ENCODE peak calls at places on chromosomes 16 and 17, in six cellular contexts. One of them, this sample, is unnamed.

GRCh38 chr17:34913001-34913400 is 48.3 kb downstream of the CCT6B start:
- DNase-seq in GDM1: no peak
- DNase-seq in activated CD8-positive, alpha-beta memory T cell treated with anti-CD3 and anti-CD28 coated beads, Interleukin-2, amount 50 U/mL, for 48 hours: no peak
- DNase-seq in GM23338: peak; percentile 54
- DNase-seq in SHP77: no peak
- DNase-seq in retinal pigment epithelial cell: no peak
- DNase-seq in this sample: no peak

GRCh38 chr16:89216315-89217137 is 977 bp upstream of the ZNF778 start:
- DNase-seq in GDM1: peak; percentile 38
- DNase-seq in activated CD8-positive, alpha-beta memory T cell treated with anti-CD3 and anti-CD28 coated beads, Interleukin-2, amount 50 U/mL, for 48 hours: peak; percentile 85
- DNase-seq in GM23338: peak; percentile 89
- DNase-seq in SHP77: peak; percentile 85
- DNase-seq in retinal pigment epithelial cell: peak; percentile 48
- DNase-seq in this sample: peak; percentile 63

GRCh38 chr17:17275991-17276390 is 5.1 kb downstream of the COPS3 start:
- DNase-seq in GDM1: no peak
- DNase-seq in activated CD8-positive, alpha-beta memory T cell treated with anti-CD3 and anti-CD28 coated beads, Interleukin-2, amount 50 U/mL, for 48 hours: no peak
- DNase-seq in GM23338: no peak
- DNase-seq in SHP77: no peak
- DNase-seq in retinal pigment epithelial cell: no peak
- DNase-seq in this sample: no peak

GRCh38 chr17:50290074-50290702 is 15.9 kb downstream of the TMEM92 start:
- DNase-seq in GDM1: peak; percentile 64
- DNase-seq in activated CD8-positive, alpha-beta memory T cell treated with anti-CD3 and anti-CD28 coated beads, Interleukin-2, amount 50 U/mL, for 48 hours: no peak
- DNase-seq in GM23338: no peak
- DNase-seq in SHP77: no peak
- DNase-seq in retinal pigment epithelial cell: peak; percentile 77
- DNase-seq in this sample: no peak

GRCh38 chr16:20611975-20612471 is 35.9 kb upstream of the ACSM2B start:
- DNase-seq in GDM1: no peak
- DNase-seq in activated CD8-positive, alpha-beta memory T cell treated with anti-CD3 and anti-CD28 coated beads, Interleukin-2, amount 50 U/mL, for 48 hours: no peak
- DNase-seq in GM23338: no peak
- DNase-seq in SHP77: peak; percentile 79
- DNase-seq in retinal pigment epithelial cell: no peak
- DNase-seq in this sample: no peak

GRCh38 chr17:12342609-12343248 is 322.1 kb downstream of the MAP2K4 start:
- DNase-seq in GDM1: no peak
- DNase-seq in activated CD8-positive, alpha-beta memory T cell treated with anti-CD3 and anti-CD28 coated beads, Interleukin-2, amount 50 U/mL, for 48 hours: no peak
- DNase-seq in GM23338: peak; percentile 86
- DNase-seq in SHP77: peak; percentile 6
- DNase-seq in retinal pigment epithelial cell: no peak
- DNase-seq in this sample: no peak

GRCh38 chr16:28898266-28898665 is 20.0 kb downstream of the ATP2A1 start:
- DNase-seq in GDM1: no peak
- DNase-seq in activated CD8-positive, alpha-beta memory T cell treated with anti-CD3 and anti-CD28 coated beads, Interleukin-2, amount 50 U/mL, for 48 hours: no peak
- DNase-seq in GM23338: no peak
- DNase-seq in SHP77: no peak
- DNase-seq in retinal pigment epithelial cell: no peak
- DNase-seq in this sample: no peak

GRCh38 chr16:67462279-67462655 is 18.7 kb downstream of the ATP6V0D1 start:
- DNase-seq in GDM1: no peak
- DNase-seq in activated CD8-positive, alpha-beta memory T cell treated with anti-CD3 and anti-CD28 coated beads, Interleukin-2, amount 50 U/mL, for 48 hours: no peak
- DNase-seq in GM23338: no peak
- DNase-seq in SHP77: no peak
- DNase-seq in retinal pigment epithelial cell: no peak
- DNase-seq in this sample: no peak

GRCh38 chr16:27772093-27772820 is 222.3 kb downstream of the KATNIP start:
- DNase-seq in GDM1: no peak
- DNase-seq in activated CD8-positive, alpha-beta memory T cell treated with anti-CD3 and anti-CD28 coated beads, Interleukin-2, amount 50 U/mL, for 48 hours: no peak
- DNase-seq in GM23338: no peak
- DNase-seq in SHP77: no peak
- DNase-seq in retinal pigment epithelial cell: no peak
- DNase-seq in this sample: no peak

GRCh38 chr17:35614835-35615234 is 27.7 kb downstream of the AP2B1 start:
- DNase-seq in GDM1: no peak
- DNase-seq in activated CD8-positive, alpha-beta memory T cell treated with anti-CD3 and anti-CD28 coated beads, Interleukin-2, amount 50 U/mL, for 48 hours: no peak
- DNase-seq in GM23338: no peak
- DNase-seq in SHP77: no peak
- DNase-seq in retinal pigment epithelial cell: no peak
- DNase-seq in this sample: no peak

GRCh38 chr17:2958706-2959222 is 104.6 kb downstream of the OR1D5 start:
- DNase-seq in GDM1: no peak
- DNase-seq in activated CD8-positive, alpha-beta memory T cell treated with anti-CD3 and anti-CD28 coated beads, Interleukin-2, amount 50 U/mL, for 48 hours: peak; percentile 32
- DNase-seq in GM23338: no peak
- DNase-seq in SHP77: no peak
- DNase-seq in retinal pigment epithelial cell: no peak
- DNase-seq in this sample: no peak

GRCh38 chr17:81712468-81713003 is 452 bp downstream of the SLC25A10 start:
- DNase-seq in GDM1: no peak
- DNase-seq in activated CD8-positive, alpha-beta memory T cell treated with anti-CD3 and anti-CD28 coated beads, Interleukin-2, amount 50 U/mL, for 48 hours: no peak
- DNase-seq in GM23338: no peak
- DNase-seq in SHP77: peak; percentile 38
- DNase-seq in retinal pigment epithelial cell: no peak
- DNase-seq in this sample: peak; percentile 45

GRCh38 chr16:75919664-75920063 is 193.4 kb upstream of the CPHXL start:
- DNase-seq in GDM1: no peak
- DNase-seq in activated CD8-positive, alpha-beta memory T cell treated with anti-CD3 and anti-CD28 coated beads, Interleukin-2, amount 50 U/mL, for 48 hours: no peak
- DNase-seq in GM23338: no peak
- DNase-seq in SHP77: no peak
- DNase-seq in retinal pigment epithelial cell: peak; percentile 4
- DNase-seq in this sample: no peak

GRCh38 chr16:88792668-88793587 is 7.9 kb upstream of the PIEZO1 start:
- DNase-seq in GDM1: no peak
- DNase-seq in activated CD8-positive, alpha-beta memory T cell treated with anti-CD3 and anti-CD28 coated beads, Interleukin-2, amount 50 U/mL, for 48 hours: no peak
- DNase-seq in GM23338: peak; percentile 5
- DNase-seq in SHP77: no peak
- DNase-seq in retinal pigment epithelial cell: no peak
- DNase-seq in this sample: no peak

GRCh38 chr16:24189941-24190340 is 66.2 kb upstream of the CACNG3 start:
- DNase-seq in GDM1: no peak
- DNase-seq in activated CD8-positive, alpha-beta memory T cell treated with anti-CD3 and anti-CD28 coated beads, Interleukin-2, amount 50 U/mL, for 48 hours: no peak
- DNase-seq in GM23338: no peak
- DNase-seq in SHP77: no peak
- DNase-seq in retinal pigment epithelial cell: no peak
- DNase-seq in this sample: no peak

GRCh38 chr17:1005361-1005946 is 8.5 kb downstream of the TIMM22 start:
- DNase-seq in GDM1: no peak
- DNase-seq in activated CD8-positive, alpha-beta memory T cell treated with anti-CD3 and anti-CD28 coated beads, Interleukin-2, amount 50 U/mL, for 48 hours: no peak
- DNase-seq in GM23338: no peak
- DNase-seq in SHP77: no peak
- DNase-seq in retinal pigment epithelial cell: no peak
- DNase-seq in this sample: peak; percentile 74

GRCh38 chr16:83402969-83403368 is 404.8 kb upstream of the HSBP1 start:
- DNase-seq in GDM1: no peak
- DNase-seq in activated CD8-positive, alpha-beta memory T cell treated with anti-CD3 and anti-CD28 coated beads, Interleukin-2, amount 50 U/mL, for 48 hours: no peak
- DNase-seq in GM23338: peak; percentile 9
- DNase-seq in SHP77: no peak
- DNase-seq in retinal pigment epithelial cell: peak; percentile 11
- DNase-seq in this sample: peak; percentile 17

GRCh38 chr17:7108981-7109380 is 5.6 kb downstream of the ASGR2 start:
- DNase-seq in GDM1: no peak
- DNase-seq in activated CD8-positive, alpha-beta memory T cell treated with anti-CD3 and anti-CD28 coated beads, Interleukin-2, amount 50 U/mL, for 48 hours: no peak
- DNase-seq in GM23338: no peak
- DNase-seq in SHP77: no peak
- DNase-seq in retinal pigment epithelial cell: no peak
- DNase-seq in this sample: no peak

GRCh38 chr16:81094771-81095251 is 1.4 kb downstream of the GCSH start:
- DNase-seq in GDM1: no peak
- DNase-seq in activated CD8-positive, alpha-beta memory T cell treated with anti-CD3 and anti-CD28 coated beads, Interleukin-2, amount 50 U/mL, for 48 hours: no peak
- DNase-seq in GM23338: no peak
- DNase-seq in SHP77: no peak
- DNase-seq in retinal pigment epithelial cell: peak; percentile 18
- DNase-seq in this sample: no peak

GRCh38 chr17:39950871-39951348 is 11.9 kb upstream of the GSDMA start:
- DNase-seq in GDM1: no peak
- DNase-seq in activated CD8-positive, alpha-beta memory T cell treated with anti-CD3 and anti-CD28 coated beads, Interleukin-2, amount 50 U/mL, for 48 hours: no peak
- DNase-seq in GM23338: no peak
- DNase-seq in SHP77: no peak
- DNase-seq in retinal pigment epithelial cell: no peak
- DNase-seq in this sample: no peak

GRCh38 chr17:75869282-75870141 is 8.9 kb downstream of the TRIM47 start:
- DNase-seq in GDM1: no peak
- DNase-seq in activated CD8-positive, alpha-beta memory T cell treated with anti-CD3 and anti-CD28 coated beads, Interleukin-2, amount 50 U/mL, for 48 hours: no peak
- DNase-seq in GM23338: peak; percentile 17
- DNase-seq in SHP77: no peak
- DNase-seq in retinal pigment epithelial cell: no peak
- DNase-seq in this sample: no peak

GRCh38 chr17:33949100-33949499 is 306.0 kb upstream of the CCL2 start:
- DNase-seq in GDM1: no peak
- DNase-seq in activated CD8-positive, alpha-beta memory T cell treated with anti-CD3 and anti-CD28 coated beads, Interleukin-2, amount 50 U/mL, for 48 hours: no peak
- DNase-seq in GM23338: peak; percentile 81
- DNase-seq in SHP77: no peak
- DNase-seq in retinal pigment epithelial cell: no peak
- DNase-seq in this sample: no peak

GRCh38 chr16:22181426-22181825 is 19.1 kb downstream of the SDR42E2 start:
- DNase-seq in GDM1: no peak
- DNase-seq in activated CD8-positive, alpha-beta memory T cell treated with anti-CD3 and anti-CD28 coated beads, Interleukin-2, amount 50 U/mL, for 48 hours: no peak
- DNase-seq in GM23338: no peak
- DNase-seq in SHP77: no peak
- DNase-seq in retinal pigment epithelial cell: no peak
- DNase-seq in this sample: no peak

GRCh38 chr17:66542183-66542966 is 240.0 kb downstream of the PRKCA start:
- DNase-seq in GDM1: peak; percentile 19
- DNase-seq in activated CD8-positive, alpha-beta memory T cell treated with anti-CD3 and anti-CD28 coated beads, Interleukin-2, amount 50 U/mL, for 48 hours: no peak
- DNase-seq in GM23338: no peak
- DNase-seq in SHP77: no peak
- DNase-seq in retinal pigment epithelial cell: peak; percentile 70
- DNase-seq in this sample: no peak

GRCh38 chr17:3221850-3222249 is 14.4 kb downstream of the OR1A1 start:
- DNase-seq in GDM1: no peak
- DNase-seq in activated CD8-positive, alpha-beta memory T cell treated with anti-CD3 and anti-CD28 coated beads, Interleukin-2, amount 50 U/mL, for 48 hours: no peak
- DNase-seq in GM23338: no peak
- DNase-seq in SHP77: no peak
- DNase-seq in retinal pigment epithelial cell: no peak
- DNase-seq in this sample: no peak

GRCh38 chr17:72472116-72472515 is 351.3 kb downstream of the SOX9 start:
- DNase-seq in GDM1: no peak
- DNase-seq in activated CD8-positive, alpha-beta memory T cell treated with anti-CD3 and anti-CD28 coated beads, Interleukin-2, amount 50 U/mL, for 48 hours: no peak
- DNase-seq in GM23338: no peak
- DNase-seq in SHP77: no peak
- DNase-seq in retinal pigment epithelial cell: no peak
- DNase-seq in this sample: no peak

GRCh38 chr16:1036121-1036520 is 36.4 kb upstream of the SSTR5 start:
- DNase-seq in GDM1: no peak
- DNase-seq in activated CD8-positive, alpha-beta memory T cell treated with anti-CD3 and anti-CD28 coated beads, Interleukin-2, amount 50 U/mL, for 48 hours: no peak
- DNase-seq in GM23338: no peak
- DNase-seq in SHP77: no peak
- DNase-seq in retinal pigment epithelial cell: peak; percentile 30
- DNase-seq in this sample: no peak

GRCh38 chr17:58576679-58577367 is 62.4 kb upstream of the MTMR4 start:
- DNase-seq in GDM1: no peak
- DNase-seq in activated CD8-positive, alpha-beta memory T cell treated with anti-CD3 and anti-CD28 coated beads, Interleukin-2, amount 50 U/mL, for 48 hours: no peak
- DNase-seq in GM23338: no peak
- DNase-seq in SHP77: no peak
- DNase-seq in retinal pigment epithelial cell: no peak
- DNase-seq in this sample: no peak

GRCh38 chr16:85894266-85894665 is 4.7 kb upstream of the IRF8 start:
- DNase-seq in GDM1: no peak
- DNase-seq in activated CD8-positive, alpha-beta memory T cell treated with anti-CD3 and anti-CD28 coated beads, Interleukin-2, amount 50 U/mL, for 48 hours: peak; percentile 53
- DNase-seq in GM23338: peak; percentile 45
- DNase-seq in SHP77: no peak
- DNase-seq in retinal pigment epithelial cell: no peak
- DNase-seq in this sample: no peak

GRCh38 chr16:13110124-13110796 is 208.9 kb downstream of the SHISA9 start:
- DNase-seq in GDM1: no peak
- DNase-seq in activated CD8-positive, alpha-beta memory T cell treated with anti-CD3 and anti-CD28 coated beads, Interleukin-2, amount 50 U/mL, for 48 hours: no peak
- DNase-seq in GM23338: peak; percentile 86
- DNase-seq in SHP77: no peak
- DNase-seq in retinal pigment epithelial cell: peak; percentile 71
- DNase-seq in this sample: no peak

GRCh38 chr16:8788578-8789172 is 8.8 kb downstream of the TMEM186 start:
- DNase-seq in GDM1: no peak
- DNase-seq in activated CD8-positive, alpha-beta memory T cell treated with anti-CD3 and anti-CD28 coated beads, Interleukin-2, amount 50 U/mL, for 48 hours: no peak
- DNase-seq in GM23338: no peak
- DNase-seq in SHP77: no peak
- DNase-seq in retinal pigment epithelial cell: no peak
- DNase-seq in this sample: no peak

GRCh38 chr17:901964-902363 is 77.6 kb downstream of the NXN start:
- DNase-seq in GDM1: no peak
- DNase-seq in activated CD8-positive, alpha-beta memory T cell treated with anti-CD3 and anti-CD28 coated beads, Interleukin-2, amount 50 U/mL, for 48 hours: no peak
- DNase-seq in GM23338: no peak
- DNase-seq in SHP77: no peak
- DNase-seq in retinal pigment epithelial cell: no peak
- DNase-seq in this sample: no peak

This sample was measured in NCI-H2081.